ENCODE peak calls at places on chromosomes 13 and 19, in ten cellular contexts. One of them, this sample, is unnamed.

GRCh38 chr19:55452381-55453325 is 8.8 kb downstream of the ISOC2 start:
- DNase-seq in DMS153: peak
- DNase-seq in psoas muscle: peak
- DNase-seq in stimulated activated naive CD8-positive, alpha-beta T cell treated with anti-CD3 and anti-CD28 coated beads, Interleukin-15, amount 100 ng/mL, for 72 hours: no peak
- DNase-seq in naive B cell: no peak
- DNase-seq in activated CD4-positive, alpha-beta T cell treated with anti-CD3 and anti-CD28 coated beads, Interleukin-2, amount 50 U/mL, for 48 hours: peak
- DNase-seq in activated CD8-positive, alpha-beta memory T cell treated with anti-CD3 and anti-CD28 coated beads for 1 hour: no peak
- DNase-seq in activated gamma-delta T cell: no peak
- DNase-seq in Right ventricle myocardium superior: peak
- DNase-seq in epithelial cell of proximal tubule: no peak
- DNase-seq in this sample: peak

GRCh38 chr13:66835040-66835628 is 395.0 kb downstream of the PCDH9 start:
- DNase-seq in activated CD8-positive, alpha-beta memory T cell treated with anti-CD3 and anti-CD28 coated beads for 1 hour: no peak
- DNase-seq in psoas muscle: peak
- DNase-seq in epithelial cell of proximal tubule: no peak
- DNase-seq in DMS153: peak
- DNase-seq in Right ventricle myocardium superior: peak
- DNase-seq in activated gamma-delta T cell: no peak
- DNase-seq in stimulated activated naive CD8-positive, alpha-beta T cell treated with anti-CD3 and anti-CD28 coated beads, Interleukin-15, amount 100 ng/mL, for 72 hours: no peak
- DNase-seq in naive B cell: no peak
- DNase-seq in activated CD4-positive, alpha-beta T cell treated with anti-CD3 and anti-CD28 coated beads, Interleukin-2, amount 50 U/mL, for 48 hours: no peak
- DNase-seq in this sample: no peak

GRCh38 chr19:35104361-35104760 is 11.3 kb upstream of the FXYD3 start:
- DNase-seq in DMS153: no peak
- DNase-seq in psoas muscle: no peak
- DNase-seq in activated CD8-positive, alpha-beta memory T cell treated with anti-CD3 and anti-CD28 coated beads for 1 hour: no peak
- DNase-seq in activated gamma-delta T cell: no peak
- DNase-seq in naive B cell: no peak
- DNase-seq in epithelial cell of proximal tubule: no peak
- DNase-seq in activated CD4-positive, alpha-beta T cell treated with anti-CD3 and anti-CD28 coated beads, Interleukin-2, amount 50 U/mL, for 48 hours: no peak
- DNase-seq in stimulated activated naive CD8-positive, alpha-beta T cell treated with anti-CD3 and anti-CD28 coated beads, Interleukin-15, amount 100 ng/mL, for 72 hours: no peak
- DNase-seq in Right ventricle myocardium superior: no peak
- DNase-seq in this sample: no peak

GRCh38 chr13:33139186-33139585 is 123.0 kb downstream of the KL start:
- DNase-seq in naive B cell: no peak
- DNase-seq in epithelial cell of proximal tubule: no peak
- DNase-seq in activated CD4-positive, alpha-beta T cell treated with anti-CD3 and anti-CD28 coated beads, Interleukin-2, amount 50 U/mL, for 48 hours: no peak
- DNase-seq in stimulated activated naive CD8-positive, alpha-beta T cell treated with anti-CD3 and anti-CD28 coated beads, Interleukin-15, amount 100 ng/mL, for 72 hours: no peak
- DNase-seq in activated gamma-delta T cell: no peak
- DNase-seq in psoas muscle: peak
- DNase-seq in Right ventricle myocardium superior: peak
- DNase-seq in DMS153: no peak
- DNase-seq in activated CD8-positive, alpha-beta memory T cell treated with anti-CD3 and anti-CD28 coated beads for 1 hour: no peak
- DNase-seq in this sample: no peak

GRCh38 chr19:8459520-8460260 is 14.9 kb downstream of the HNRNPM start:
- DNase-seq in DMS153: no peak
- DNase-seq in psoas muscle: no peak
- DNase-seq in naive B cell: no peak
- DNase-seq in activated CD8-positive, alpha-beta memory T cell treated with anti-CD3 and anti-CD28 coated beads for 1 hour: no peak
- DNase-seq in stimulated activated naive CD8-positive, alpha-beta T cell treated with anti-CD3 and anti-CD28 coated beads, Interleukin-15, amount 100 ng/mL, for 72 hours: no peak
- DNase-seq in epithelial cell of proximal tubule: no peak
- DNase-seq in Right ventricle myocardium superior: no peak
- DNase-seq in activated CD4-positive, alpha-beta T cell treated with anti-CD3 and anti-CD28 coated beads, Interleukin-2, amount 50 U/mL, for 48 hours: no peak
- DNase-seq in activated gamma-delta T cell: no peak
- DNase-seq in this sample: no peak

GRCh38 chr13:59319276-59319675 is 844.5 kb downstream of the DIAPH3 start:
- DNase-seq in psoas muscle: no peak
- DNase-seq in stimulated activated naive CD8-positive, alpha-beta T cell treated with anti-CD3 and anti-CD28 coated beads, Interleukin-15, amount 100 ng/mL, for 72 hours: no peak
- DNase-seq in Right ventricle myocardium superior: no peak
- DNase-seq in activated gamma-delta T cell: no peak
- DNase-seq in epithelial cell of proximal tubule: no peak
- DNase-seq in activated CD4-positive, alpha-beta T cell treated with anti-CD3 and anti-CD28 coated beads, Interleukin-2, amount 50 U/mL, for 48 hours: no peak
- DNase-seq in activated CD8-positive, alpha-beta memory T cell treated with anti-CD3 and anti-CD28 coated beads for 1 hour: no peak
- DNase-seq in DMS153: no peak
- DNase-seq in naive B cell: no peak
- DNase-seq in this sample: no peak

GRCh38 chr19:19185853-19186728 is 5.9 kb downstream of the BORCS8 start:
- DNase-seq in activated CD8-positive, alpha-beta memory T cell treated with anti-CD3 and anti-CD28 coated beads for 1 hour: peak
- DNase-seq in Right ventricle myocardium superior: no peak
- DNase-seq in DMS153: no peak
- DNase-seq in activated CD4-positive, alpha-beta T cell treated with anti-CD3 and anti-CD28 coated beads, Interleukin-2, amount 50 U/mL, for 48 hours: peak
- DNase-seq in naive B cell: no peak
- DNase-seq in epithelial cell of proximal tubule: no peak
- DNase-seq in psoas muscle: no peak
- DNase-seq in stimulated activated naive CD8-positive, alpha-beta T cell treated with anti-CD3 and anti-CD28 coated beads, Interleukin-15, amount 100 ng/mL, for 72 hours: peak
- DNase-seq in activated gamma-delta T cell: no peak
- DNase-seq in this sample: no peak

GRCh38 chr13:78326608-78327007 is 276.7 kb downstream of the POU4F1 start:
- DNase-seq in epithelial cell of proximal tubule: no peak
- DNase-seq in activated gamma-delta T cell: no peak
- DNase-seq in Right ventricle myocardium superior: no peak
- DNase-seq in naive B cell: no peak
- DNase-seq in activated CD4-positive, alpha-beta T cell treated with anti-CD3 and anti-CD28 coated beads, Interleukin-2, amount 50 U/mL, for 48 hours: no peak
- DNase-seq in activated CD8-positive, alpha-beta memory T cell treated with anti-CD3 and anti-CD28 coated beads for 1 hour: no peak
- DNase-seq in stimulated activated naive CD8-positive, alpha-beta T cell treated with anti-CD3 and anti-CD28 coated beads, Interleukin-15, amount 100 ng/mL, for 72 hours: no peak
- DNase-seq in psoas muscle: no peak
- DNase-seq in DMS153: peak
- DNase-seq in this sample: no peak

GRCh38 chr13:44620057-44620456 is 43.9 kb upstream of the TSC22D1 start:
- DNase-seq in stimulated activated naive CD8-positive, alpha-beta T cell treated with anti-CD3 and anti-CD28 coated beads, Interleukin-15, amount 100 ng/mL, for 72 hours: no peak
- DNase-seq in activated gamma-delta T cell: no peak
- DNase-seq in psoas muscle: no peak
- DNase-seq in Right ventricle myocardium superior: no peak
- DNase-seq in DMS153: no peak
- DNase-seq in activated CD8-positive, alpha-beta memory T cell treated with anti-CD3 and anti-CD28 coated beads for 1 hour: no peak
- DNase-seq in naive B cell: no peak
- DNase-seq in epithelial cell of proximal tubule: peak
- DNase-seq in activated CD4-positive, alpha-beta T cell treated with anti-CD3 and anti-CD28 coated beads, Interleukin-2, amount 50 U/mL, for 48 hours: no peak
- DNase-seq in this sample: no peak